ENCODE peak calls at places on chromosomes 11 and 22, in four cellular contexts. Q is Peyer's patch, A is HFF-Myc, L is H7. M is an unnamed sample.
A peak's percentile ranks its signal among the peaks of the same experiment; 100 is the strongest.

GRCh38 chr11:45664376-45665205 is 831 bp downstream of the CHST1 start:
- DNase-seq in Q (no peak), A (no peak), L (peak; percentile 87), M (no peak)

GRCh38 chr11:102924851-102925380 is 30.6 kb downstream of the MMP13 start:
- DNase-seq in Q (no peak), A (peak; percentile 15), L (no peak), M (no peak)

GRCh38 chr11:12249590-12250260 is 127.6 kb upstream of the PARVA start:
- DNase-seq in Q (no peak), A (no peak), L (no peak), M (no peak)

GRCh38 chr11:2932850-2933251 is 3.6 kb upstream of the PHLDA2 start:
- DNase-seq in Q (no peak), A (no peak), L (no peak), M (no peak)

GRCh38 chr22:46798366-46799057 is 36.1 kb downstream of the TBC1D22A start:
- DNase-seq in Q (peak; percentile 66), A (peak; percentile 42), L (peak; percentile 92), M (no peak)

GRCh38 chr11:124473476-124473875 is 28.0 kb upstream of the OR8B8 start:
- DNase-seq in Q (no peak), A (no peak), L (no peak), M (no peak)

GRCh38 chr22:43707650-43708049 is 104.5 kb downstream of the EFCAB6 start:
- DNase-seq in Q (no peak), A (no peak), L (no peak), M (no peak)

GRCh38 chr22:26800858-26801257 is 143.5 kb downstream of the MIAT start:
- DNase-seq in Q (no peak), A (no peak), L (peak; percentile 92), M (no peak)

GRCh38 chr11:2776351-2777061 is 76.7 kb upstream of the KCNQ1OT1 start:
- DNase-seq in Q (peak; percentile 11), A (no peak), L (peak; percentile 56), M (no peak)

GRCh38 chr11:117143390-117143789 is 697 bp upstream of the PAFAH1B2 start:
- DNase-seq in Q (no peak), A (peak; percentile 33), L (peak; percentile 64), M (no peak)

GRCh38 chr22:21587803-21588611 is 20.5 kb downstream of the UBE2L3 start:
- DNase-seq in Q (peak; percentile 29), A (no peak), L (peak; percentile 14), M (no peak)

GRCh38 chr11:64340671-64341335 is 799 bp downstream of the CCDC88B start:
- DNase-seq in Q (peak; percentile 90), A (no peak), L (peak; percentile 99), M (no peak)

GRCh38 chr11:65653229-65654225 is 9.2 kb downstream of the RELA start:
- DNase-seq in Q (no peak), A (no peak), L (peak; percentile 36), M (no peak)

GRCh38 chr11:77074626-77075221 is 8.0 kb downstream of the CAPN5 start:
- DNase-seq in Q (no peak), A (no peak), L (peak; percentile 28), M (no peak)

GRCh38 chr11:23539556-23539955 is 679.3 kb upstream of the CCDC179 start:
- DNase-seq in Q (no peak), A (no peak), L (no peak), M (no peak)

GRCh38 chr22:45460288-45461109 is 42.2 kb upstream of the FBLN1 start:
- DNase-seq in Q (no peak), A (no peak), L (no peak), M (no peak)

GRCh38 chr11:81707881-81708280 is 1025.8 kb downstream of the FAM181B start:
- DNase-seq in Q (no peak), A (no peak), L (peak; percentile 16), M (no peak)

GRCh38 chr11:47156333-47156732 is 20.3 kb downstream of the ARFGAP2 start:
- DNase-seq in Q (no peak), A (no peak), L (no peak), M (no peak)

DNA sequence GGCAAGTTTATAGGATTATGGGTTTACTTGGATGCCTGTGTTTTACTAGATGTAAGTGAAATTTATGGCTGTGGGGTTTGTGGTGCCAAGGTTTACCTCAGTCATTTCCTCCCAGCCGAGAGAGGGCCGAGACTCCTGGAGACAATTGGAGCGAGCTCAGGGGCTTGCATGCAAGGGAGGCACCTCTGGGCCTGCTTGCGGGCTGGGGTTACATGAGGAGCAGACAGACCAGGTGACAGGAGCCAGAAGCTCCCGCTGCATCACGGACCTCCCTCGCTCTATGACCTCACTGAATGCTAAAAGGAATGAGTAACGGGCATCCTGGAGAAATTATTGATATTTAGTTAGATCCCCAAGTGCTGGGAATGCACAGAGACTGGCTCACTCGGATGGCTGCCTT is 275.2 kb upstream of the KIRREL3 start:
- DNase-seq in Q (no peak), A (no peak), L (no peak), M (no peak)
- H3K4me3 ChIP-seq in Q (no peak overlapping the region), A (no peak overlapping the region), L (no peak overlapping the region), M (no peak overlapping the region)

DNA sequence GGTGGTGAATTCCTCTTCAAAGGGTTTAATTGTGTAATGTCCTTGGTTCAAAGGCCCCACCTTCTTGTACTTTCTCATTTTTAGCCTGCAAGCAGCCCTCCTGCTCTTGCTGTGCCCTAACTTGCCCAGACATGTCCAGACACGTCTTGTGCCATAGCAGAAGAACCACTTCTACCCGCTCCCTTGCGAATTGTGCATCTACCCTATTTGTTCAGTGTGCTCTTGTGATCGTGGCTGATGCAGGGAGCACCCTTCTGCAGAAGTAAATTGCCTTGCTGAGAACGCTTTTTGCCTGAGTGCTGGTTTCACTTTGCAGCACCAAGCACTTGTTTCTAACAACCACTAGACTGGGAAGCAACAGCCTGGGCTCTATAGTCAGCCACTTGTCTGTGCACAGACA is 249.4 kb downstream of the SBF2 start:
- DNase-seq in Q (no peak), A (no peak), L (no peak), M (no peak)
- H3K4me3 ChIP-seq in Q (no peak overlapping the region), A (no peak overlapping the region), L (no peak overlapping the region), M (no peak overlapping the region)

DNA sequence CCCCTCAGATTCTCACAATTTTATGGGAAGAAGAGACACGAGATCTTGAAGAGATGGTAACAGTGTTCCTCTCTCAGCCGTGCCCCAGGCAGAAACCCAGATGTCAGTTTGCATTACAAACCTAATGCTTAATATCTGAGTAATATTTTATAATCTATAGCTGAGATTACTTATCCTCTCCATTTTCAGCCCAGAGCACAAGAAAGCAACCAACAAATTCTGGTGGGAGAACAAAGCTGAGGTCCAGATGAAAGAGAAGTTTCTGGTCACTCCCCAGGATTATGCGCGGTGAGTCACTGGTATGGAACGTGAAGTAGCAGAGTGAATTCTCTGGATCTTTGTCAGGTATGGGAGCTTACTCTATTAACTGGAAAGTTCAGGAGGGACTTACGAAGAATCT is 884 bp downstream of the CENATAC start:
- DNase-seq in Q (no peak), A (peak; percentile 60), L (peak; percentile 77), M (no peak)
- H3K4me3 ChIP-seq in Q (peak overlapping the region; percentile 80), A (peak overlapping the region; percentile 89), L (peak overlapping the region; percentile 97), M (peak overlapping the region; percentile 67)

DNA sequence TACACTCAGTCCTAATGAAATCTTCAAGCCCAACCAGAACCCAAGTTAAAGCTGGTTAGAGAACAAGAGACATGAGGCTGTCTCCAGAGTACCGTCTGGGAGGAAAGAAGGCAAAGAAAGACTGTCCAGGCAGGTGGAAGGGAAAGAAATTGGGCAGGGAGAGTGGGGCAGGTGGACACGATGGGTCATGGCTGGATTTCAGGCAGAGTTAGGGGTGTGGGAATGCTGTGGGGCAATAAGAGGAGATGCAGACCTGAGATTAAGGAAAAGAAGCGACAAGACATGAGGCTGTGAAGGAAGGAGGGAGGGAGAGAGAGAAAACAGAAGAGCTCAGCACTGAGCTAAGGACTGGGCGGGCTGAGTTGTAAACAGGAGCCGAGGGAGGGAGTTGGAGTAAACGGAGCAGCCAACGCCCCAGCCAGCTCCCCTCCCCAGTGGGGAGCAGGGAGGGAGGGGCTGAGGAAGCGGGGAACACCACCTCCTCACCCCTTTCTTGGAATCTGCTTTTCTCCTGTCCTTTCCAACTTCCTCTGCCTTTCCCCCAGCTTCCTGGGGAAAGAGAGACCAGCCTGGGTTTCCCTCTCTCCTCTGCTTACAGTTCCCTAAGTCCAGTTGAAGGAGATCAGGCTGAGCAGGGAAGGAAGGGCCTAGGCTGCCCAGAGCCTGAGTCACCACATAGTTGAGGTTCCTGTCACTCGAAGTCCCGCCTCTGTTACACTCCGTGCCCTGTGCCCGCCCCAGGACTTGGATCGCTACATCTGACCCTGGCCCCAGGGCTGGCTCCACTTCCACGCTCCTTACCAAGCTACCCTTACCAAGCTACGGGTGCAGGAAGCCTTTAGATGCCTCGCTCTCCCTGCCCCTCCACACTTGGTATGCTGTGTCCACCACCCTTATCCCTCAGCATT is 6.6 kb upstream of the AHNAK start:
- DNase-seq in Q (peak; percentile 53), A (peak; percentile 94), L (peak; percentile 72), M (peak; percentile 77)
- H3K4me3 ChIP-seq in Q (no peak overlapping the region), A (peak overlapping the region; percentile 38), L (peak overlapping the region; percentile 24), M (peak overlapping the region; percentile 45)

GRCh38 chr11:69531071-69531716 is 49.7 kb downstream of the LINC01488 start:
- DNase-seq in Q (no peak), A (no peak), L (peak; percentile 48), M (no peak)
- H3K4me3 ChIP-seq in Q (no peak overlapping the region), A (no peak overlapping the region), L (no peak overlapping the region), M (no peak overlapping the region)

GRCh38 chr11:96339704-96340554 is 3.1 kb downstream of the MAML2 start:
- DNase-seq in Q (no peak), A (no peak), L (no peak), M (no peak)
- H3K4me3 ChIP-seq in Q (peak overlapping the region; percentile 42), A (peak overlapping the region; percentile 66), L (no peak overlapping the region), M (peak overlapping the region; percentile 81)

DNA sequence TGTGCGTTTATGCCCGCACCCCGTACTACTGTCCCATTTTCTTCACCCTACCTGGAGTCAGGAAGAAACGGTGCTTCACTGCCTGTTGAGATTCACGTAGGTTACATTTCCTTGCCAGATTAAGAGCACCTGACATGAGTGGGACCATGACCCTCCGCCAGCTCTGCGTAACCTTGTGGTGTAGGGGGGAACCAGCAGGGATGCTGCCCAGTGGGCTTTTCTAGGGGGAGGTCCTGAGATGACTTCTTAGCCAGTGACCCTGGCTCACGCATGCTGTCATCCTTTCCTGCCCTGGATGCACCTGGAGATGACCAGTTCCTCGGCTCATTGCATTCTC is 967 bp upstream of the ARVCF start:
- DNase-seq in Q (no peak), A (no peak), L (no peak), M (no peak)
- H3K4me3 ChIP-seq in Q (no peak overlapping the region), A (no peak overlapping the region), L (peak overlapping the region; percentile 71), M (no peak overlapping the region)

GRCh38 chr22:25112538-25113253 is 87.0 kb upstream of the CRYBB3 start:
- DNase-seq in Q (no peak), A (no peak), L (no peak), M (no peak)
- H3K4me3 ChIP-seq in Q (no peak overlapping the region), A (no peak overlapping the region), L (no peak overlapping the region), M (no peak overlapping the region)

M was measured in AG04449.